ENCODE peak calls at places on chromosomes 2 and 18, in eight cellular contexts. One of them, this sample, is unnamed.

GRCh38 chr2:113157897-113158753 is 15.6 kb upstream of the PSD4 start:
- DNase-seq in fibroblast of lung: peak
- DNase-seq in stimulated activated CD4-positive, alpha-beta T cell treated with anti-CD3 and anti-CD28 coated beads, Interleukin-4, amount 100 ng/mL, for 1 hour: no peak
- DNase-seq in naive thymus-derived CD4-positive, alpha-beta T cell: no peak
- DNase-seq in caudate nucleus: no peak
- DNase-seq in iris pigment epithelial cell: peak
- DNase-seq in IMR-90: peak
- DNase-seq in amniotic epithelial cell: peak
- DNase-seq in this sample: no peak

GRCh38 chr2:23600336-23600735 is 215.4 kb downstream of the KLHL29 start:
- DNase-seq in fibroblast of lung: no peak
- DNase-seq in stimulated activated CD4-positive, alpha-beta T cell treated with anti-CD3 and anti-CD28 coated beads, Interleukin-4, amount 100 ng/mL, for 1 hour: no peak
- DNase-seq in naive thymus-derived CD4-positive, alpha-beta T cell: no peak
- DNase-seq in caudate nucleus: peak
- DNase-seq in iris pigment epithelial cell: no peak
- DNase-seq in IMR-90: no peak
- DNase-seq in amniotic epithelial cell: no peak
- DNase-seq in this sample: no peak

GRCh38 chr2:20015482-20016083 is 3.1 kb upstream of the MATN3 start:
- DNase-seq in fibroblast of lung: peak
- DNase-seq in stimulated activated CD4-positive, alpha-beta T cell treated with anti-CD3 and anti-CD28 coated beads, Interleukin-4, amount 100 ng/mL, for 1 hour: no peak
- DNase-seq in naive thymus-derived CD4-positive, alpha-beta T cell: peak
- DNase-seq in caudate nucleus: no peak
- DNase-seq in iris pigment epithelial cell: peak
- DNase-seq in IMR-90: peak
- DNase-seq in amniotic epithelial cell: peak
- DNase-seq in this sample: no peak

GRCh38 chr18:3995476-3996102 is 459.5 kb downstream of the DLGAP1 start:
- DNase-seq in fibroblast of lung: peak
- DNase-seq in stimulated activated CD4-positive, alpha-beta T cell treated with anti-CD3 and anti-CD28 coated beads, Interleukin-4, amount 100 ng/mL, for 1 hour: peak
- DNase-seq in naive thymus-derived CD4-positive, alpha-beta T cell: peak
- DNase-seq in caudate nucleus: peak
- DNase-seq in iris pigment epithelial cell: peak
- DNase-seq in IMR-90: peak
- DNase-seq in amniotic epithelial cell: peak
- DNase-seq in this sample: peak

GRCh38 chr2:241636983-241637232 is at the start of gene THAP4:
- DNase-seq in fibroblast of lung: no peak
- DNase-seq in stimulated activated CD4-positive, alpha-beta T cell treated with anti-CD3 and anti-CD28 coated beads, Interleukin-4, amount 100 ng/mL, for 1 hour: peak
- DNase-seq in naive thymus-derived CD4-positive, alpha-beta T cell: no peak
- DNase-seq in caudate nucleus: no peak
- DNase-seq in iris pigment epithelial cell: no peak
- DNase-seq in IMR-90: no peak
- DNase-seq in amniotic epithelial cell: peak
- DNase-seq in this sample: peak

GRCh38 chr2:208222351-208222750 is 32.5 kb downstream of the IDH1 start:
- DNase-seq in fibroblast of lung: no peak
- DNase-seq in stimulated activated CD4-positive, alpha-beta T cell treated with anti-CD3 and anti-CD28 coated beads, Interleukin-4, amount 100 ng/mL, for 1 hour: no peak
- DNase-seq in naive thymus-derived CD4-positive, alpha-beta T cell: no peak
- DNase-seq in caudate nucleus: no peak
- DNase-seq in iris pigment epithelial cell: peak
- DNase-seq in IMR-90: peak
- DNase-seq in amniotic epithelial cell: peak
- DNase-seq in this sample: no peak

GRCh38 chr2:108588070-108588668 is 53.9 kb downstream of the LIMS1 start:
- DNase-seq in fibroblast of lung: no peak
- DNase-seq in stimulated activated CD4-positive, alpha-beta T cell treated with anti-CD3 and anti-CD28 coated beads, Interleukin-4, amount 100 ng/mL, for 1 hour: no peak
- DNase-seq in naive thymus-derived CD4-positive, alpha-beta T cell: no peak
- DNase-seq in caudate nucleus: no peak
- DNase-seq in iris pigment epithelial cell: peak
- DNase-seq in IMR-90: no peak
- DNase-seq in amniotic epithelial cell: peak
- DNase-seq in this sample: no peak

GRCh38 chr2:172253190-172254052 is 150.7 kb upstream of the DLX2 start:
- DNase-seq in fibroblast of lung: peak
- DNase-seq in stimulated activated CD4-positive, alpha-beta T cell treated with anti-CD3 and anti-CD28 coated beads, Interleukin-4, amount 100 ng/mL, for 1 hour: peak
- DNase-seq in naive thymus-derived CD4-positive, alpha-beta T cell: no peak
- DNase-seq in caudate nucleus: no peak
- DNase-seq in iris pigment epithelial cell: peak
- DNase-seq in IMR-90: peak
- DNase-seq in amniotic epithelial cell: peak
- DNase-seq in this sample: no peak

GRCh38 chr2:7063789-7064188 is 146.6 kb downstream of the RNF144A start:
- DNase-seq in fibroblast of lung: no peak
- DNase-seq in stimulated activated CD4-positive, alpha-beta T cell treated with anti-CD3 and anti-CD28 coated beads, Interleukin-4, amount 100 ng/mL, for 1 hour: no peak
- DNase-seq in naive thymus-derived CD4-positive, alpha-beta T cell: no peak
- DNase-seq in caudate nucleus: no peak
- DNase-seq in iris pigment epithelial cell: no peak
- DNase-seq in IMR-90: no peak
- DNase-seq in amniotic epithelial cell: no peak
- DNase-seq in this sample: no peak

GRCh38 chr18:57947117-57947516 is 96.9 kb upstream of the NEDD4L start:
- DNase-seq in fibroblast of lung: no peak
- DNase-seq in stimulated activated CD4-positive, alpha-beta T cell treated with anti-CD3 and anti-CD28 coated beads, Interleukin-4, amount 100 ng/mL, for 1 hour: no peak
- DNase-seq in naive thymus-derived CD4-positive, alpha-beta T cell: no peak
- DNase-seq in caudate nucleus: no peak
- DNase-seq in iris pigment epithelial cell: no peak
- DNase-seq in IMR-90: no peak
- DNase-seq in amniotic epithelial cell: no peak
- DNase-seq in this sample: no peak

GRCh38 chr2:117917223-117917917 is 96.5 kb downstream of the CCDC93 start:
- DNase-seq in fibroblast of lung: peak
- DNase-seq in stimulated activated CD4-positive, alpha-beta T cell treated with anti-CD3 and anti-CD28 coated beads, Interleukin-4, amount 100 ng/mL, for 1 hour: no peak
- DNase-seq in naive thymus-derived CD4-positive, alpha-beta T cell: no peak
- DNase-seq in caudate nucleus: no peak
- DNase-seq in iris pigment epithelial cell: peak
- DNase-seq in IMR-90: peak
- DNase-seq in amniotic epithelial cell: peak
- DNase-seq in this sample: no peak